ENCODE peak calls at places on chromosome 22, in eight cellular contexts. T is A549, M is IMR-90, B is kidney, U is uterus, C is RWPE1, V is psoas muscle, R is heart right ventricle. Q is an unnamed sample.
A peak's percentile ranks its signal among the peaks of the same experiment; 100 is the strongest.

GRCh38 chr22:39428597-39429071 is 28.2 kb upstream of the MGAT3 start:
- DNase-seq in M (no peak), U (no peak), C (no peak), T (no peak), B (no peak), V (peak; percentile 6), R (no peak), Q (no peak)

GRCh38 chr22:38859581-38860290 is 12.3 kb downstream of the CBX6 start:
- DNase-seq in C (no peak), R (no peak), M (no peak), B (no peak), U (no peak), T (no peak), V (no peak), Q (no peak)

GRCh38 chr22:38734203-38735100 is 21.3 kb downstream of the SUN2 start:
- DNase-seq in B (peak; percentile 60), V (no peak), R (no peak), M (no peak), T (no peak), C (no peak), U (no peak), Q (no peak)

GRCh38 chr22:29947410-29948387 is 64.7 kb downstream of the MTMR3 start:
- DNase-seq in C (no peak), M (peak; percentile 47), V (no peak), B (no peak), R (no peak), T (no peak), U (no peak), Q (no peak)

GRCh38 chr22:37665487-37665886 is 7.0 kb downstream of the PDXP start:
- DNase-seq in M (no peak), B (no peak), U (no peak), V (no peak), C (no peak), R (no peak), T (no peak), Q (no peak)

GRCh38 chr22:50148991-50149721 is 21.4 kb upstream of the PANX2 start:
- DNase-seq in B (peak; percentile 80), C (peak; percentile 88), V (no peak), R (no peak), T (peak; percentile 67), U (no peak), M (peak; percentile 45), Q (peak; percentile 52)

GRCh38 chr22:44752285-44753188 is at the start of gene ARHGAP8:
- DNase-seq in M (no peak), T (no peak), C (peak; percentile 49), B (peak; percentile 87), R (no peak), V (no peak), U (no peak), Q (peak; percentile 77)

GRCh38 chr22:23826510-23827350 is 12.1 kb downstream of the DERL3 start:
- DNase-seq in T (no peak), U (no peak), R (no peak), B (peak; percentile 85), M (peak; percentile 26), C (no peak), V (no peak), Q (no peak)

GRCh38 chr22:27377501-27377900 is 424.1 kb downstream of the MN1 start:
- DNase-seq in T (no peak), R (no peak), M (no peak), C (no peak), B (no peak), U (no peak), V (no peak), Q (peak; percentile 71)

GRCh38 chr22:50191041-50191740 is 5.5 kb downstream of the TRABD start:
- DNase-seq in T (no peak), U (no peak), C (no peak), V (peak; percentile 41), R (no peak), M (no peak), B (peak; percentile 87), Q (no peak)

GRCh38 chr22:43296279-43296902 is 46.8 kb downstream of the SCUBE1 start:
- DNase-seq in T (no peak), C (no peak), M (no peak), B (no peak), U (no peak), V (no peak), R (no peak), Q (no peak)

GRCh38 chr22:49476176-49476575 is 351.5 kb downstream of the BRD1 start:
- DNase-seq in B (no peak), U (no peak), C (no peak), T (no peak), R (no peak), V (no peak), M (no peak), Q (no peak)

GRCh38 chr22:26922804-26923203 is 265.4 kb downstream of the MIAT start:
- DNase-seq in T (no peak), C (peak; percentile 11), U (no peak), B (no peak), R (no peak), M (no peak), V (no peak), Q (no peak)

GRCh38 chr22:31652129-31652528 is 9.9 kb downstream of the PISD start:
- DNase-seq in T (no peak), R (no peak), M (no peak), U (no peak), B (no peak), V (no peak), C (no peak), Q (peak; percentile 67)

GRCh38 chr22:49087163-49087562 is 740.5 kb downstream of the BRD1 start:
- DNase-seq in R (no peak), V (no peak), C (no peak), U (no peak), M (no peak), T (no peak), B (peak; percentile 60), Q (no peak)

GRCh38 chr22:40396882-40397281 is 26.5 kb downstream of the SGSM3 start:
- DNase-seq in R (peak; percentile 62), B (peak; percentile 77), M (peak; percentile 88), C (peak; percentile 69), T (no peak), V (no peak), U (no peak), Q (peak; percentile 94)

DNA sequence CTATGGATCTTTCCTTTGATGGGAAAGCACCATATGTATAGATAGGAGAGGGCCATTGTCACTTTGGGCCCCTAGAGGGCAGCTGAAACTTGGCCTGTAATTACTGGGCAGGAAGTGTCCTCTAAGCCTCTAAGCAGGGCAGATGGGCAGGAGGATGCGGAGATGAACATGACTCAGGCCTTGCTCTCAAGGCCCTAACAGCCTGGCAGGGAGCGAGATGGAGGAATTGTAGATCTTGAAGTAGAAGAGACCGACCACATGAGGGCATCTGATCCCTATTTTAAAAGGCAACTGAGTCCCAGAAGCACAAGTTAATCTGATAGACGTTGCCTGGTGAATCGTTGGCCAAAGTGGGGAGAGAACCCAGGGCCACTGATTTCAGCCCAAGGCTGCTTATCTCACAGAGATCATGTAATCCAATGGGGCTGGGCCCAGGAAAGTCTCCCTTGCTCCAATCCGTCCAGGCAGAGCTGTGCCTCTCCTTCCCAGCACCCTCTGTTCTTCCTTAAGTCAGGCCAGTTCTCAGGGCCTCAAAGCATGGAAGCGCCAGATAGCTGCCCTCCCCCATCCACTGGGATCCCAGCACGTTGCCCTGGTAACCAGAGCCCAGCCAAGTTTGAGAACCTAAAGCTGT is 2.5 kb upstream of the SEPTIN3 start:
- DNase-seq in R (no peak), U (no peak), B (no peak), M (peak; percentile 88), V (no peak), C (peak; percentile 30), T (peak; percentile 78), Q (no peak)
- TF ChIP-seq CTCF in R (peak; percentile 36), U (peak; percentile 15), B (peak; percentile 38), M (peak; percentile 65), V (peak; percentile 15), C (peak; percentile 33), T (peak; percentile 23), Q (no peak)

GRCh38 chr22:17826151-17826550 is 51.9 kb upstream of the BID start:
- DNase-seq in R (no peak), B (no peak), U (no peak), C (no peak), M (no peak), V (no peak), T (no peak), Q (no peak)
- H3K27ac ChIP-seq in R (no peak overlapping the region), B (no peak overlapping the region), U (no peak overlapping the region), C (no peak overlapping the region), M (no peak overlapping the region), V (no peak overlapping the region), T (no peak overlapping the region), Q (no peak overlapping the region)

DNA sequence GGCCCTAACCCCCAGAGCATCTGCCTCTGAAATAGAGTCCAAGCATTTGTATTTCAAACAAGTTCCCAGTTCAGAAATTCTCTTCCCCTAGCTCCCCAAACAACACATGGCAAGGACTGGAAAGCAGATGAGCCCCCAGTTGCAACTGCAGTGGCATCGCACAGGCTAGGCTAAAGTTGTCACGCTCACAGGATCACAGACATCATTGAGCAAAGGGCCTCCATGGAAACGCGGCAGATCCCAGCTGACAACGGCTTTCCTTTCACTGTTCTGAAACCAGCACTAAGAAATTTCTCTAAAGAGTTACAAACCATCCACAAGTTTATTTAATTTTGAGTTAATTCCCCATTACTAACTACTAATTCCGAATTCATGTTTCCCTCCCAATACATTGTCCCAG is 204.7 kb downstream of the LARGE1 start:
- DNase-seq in U (no peak), C (no peak), R (no peak), V (no peak), M (no peak), B (no peak), T (no peak), Q (no peak)
- TF ChIP-seq CTCF in U (no peak), C (no peak), R (no peak), V (no peak), M (no peak), B (no peak), T (no peak), Q (no peak)

GRCh38 chr22:19739911-19740449 is 16.6 kb downstream of the GP1BB start:
- DNase-seq in V (no peak), T (no peak), U (no peak), R (no peak), M (no peak), C (no peak), B (no peak), Q (no peak)

GRCh38 chr22:19739448-19739895 is 16.1 kb downstream of the GP1BB start:
- DNase-seq in C (no peak), V (no peak), U (no peak), T (no peak), R (no peak), M (no peak), B (no peak), Q (no peak)

GRCh38 chr22:19738664-19739447 is 15.5 kb downstream of the GP1BB start:
- DNase-seq in R (no peak), B (no peak), C (no peak), T (no peak), V (no peak), U (no peak), M (no peak), Q (no peak)

GRCh38 chr22:19741053-19741452 is 17.7 kb downstream of the GP1BB start:
- DNase-seq in C (no peak), B (no peak), U (no peak), M (no peak), V (no peak), R (no peak), T (no peak), Q (no peak)

DNA sequence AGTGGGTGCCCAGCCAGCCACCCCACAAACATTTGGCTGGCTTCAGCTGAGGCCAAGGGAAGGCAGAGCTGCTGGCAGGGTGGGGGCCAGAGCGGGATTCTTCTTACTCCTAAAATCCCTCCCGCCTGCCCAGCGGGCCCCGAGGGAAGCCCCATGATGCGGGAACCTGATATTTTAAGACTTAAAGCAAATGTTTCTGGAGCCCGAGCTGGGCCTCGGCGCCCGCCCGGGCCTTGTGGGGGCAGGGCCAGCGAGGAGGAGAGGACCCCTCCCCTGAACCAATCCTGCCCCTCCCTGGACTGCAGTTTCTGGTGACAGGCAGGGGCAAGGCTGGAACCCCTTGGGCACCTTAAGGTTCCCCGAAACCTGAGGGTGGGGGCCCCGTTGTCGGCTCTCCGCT is 17.2 kb downstream of the GP1BB start:
- DNase-seq in B (no peak), R (no peak), M (no peak), U (no peak), T (no peak), C (no peak), V (no peak), Q (no peak)
- H3K27ac ChIP-seq in B (no peak overlapping the region), R (no peak overlapping the region), M (no peak overlapping the region), U (no peak overlapping the region), T (no peak overlapping the region), C (no peak overlapping the region), V (no peak overlapping the region), Q (no peak overlapping the region)